ENCODE peak calls at places on chromosomes 3 and 15, in eight cellular contexts. One of them, this sample, is unnamed.

GRCh38 chr3:161600185-161600584 is 103.6 kb downstream of the OTOL1 start:
- DNase-seq in H7: no peak
- DNase-seq in colonic mucosa: no peak
- DNase-seq in HFF-Myc: peak; percentile 4
- DNase-seq in CD4-positive, alpha-beta memory T cell: no peak
- DNase-seq in IMR-90: no peak
- DNase-seq in dorsolateral prefrontal cortex: no peak
- DNase-seq in HAP-1: no peak
- DNase-seq in this sample: no peak

GRCh38 chr3:120214161-120214560 is 70.9 kb downstream of the GPR156 start:
- DNase-seq in H7: no peak
- DNase-seq in colonic mucosa: no peak
- DNase-seq in HFF-Myc: no peak
- DNase-seq in CD4-positive, alpha-beta memory T cell: no peak
- DNase-seq in IMR-90: no peak
- DNase-seq in dorsolateral prefrontal cortex: no peak
- DNase-seq in HAP-1: peak; percentile 50
- DNase-seq in this sample: no peak

GRCh38 chr15:83698294-83698693 is 44.4 kb downstream of the ADAMTSL3 start:
- DNase-seq in H7: no peak
- DNase-seq in colonic mucosa: peak; percentile 41
- DNase-seq in HFF-Myc: no peak
- DNase-seq in CD4-positive, alpha-beta memory T cell: no peak
- DNase-seq in IMR-90: peak; percentile 42
- DNase-seq in dorsolateral prefrontal cortex: no peak
- DNase-seq in HAP-1: no peak
- DNase-seq in this sample: no peak

GRCh38 chr15:53625260-53625659 is 134.2 kb downstream of the WDR72 start:
- DNase-seq in H7: peak; percentile 16
- DNase-seq in colonic mucosa: no peak
- DNase-seq in HFF-Myc: no peak
- DNase-seq in CD4-positive, alpha-beta memory T cell: no peak
- DNase-seq in IMR-90: no peak
- DNase-seq in dorsolateral prefrontal cortex: no peak
- DNase-seq in HAP-1: no peak
- DNase-seq in this sample: no peak

GRCh38 chr3:24521306-24522154 is 26.9 kb upstream of the THRB start:
- DNase-seq in H7: peak; percentile 71
- DNase-seq in colonic mucosa: peak; percentile 68
- DNase-seq in HFF-Myc: no peak
- DNase-seq in CD4-positive, alpha-beta memory T cell: no peak
- DNase-seq in IMR-90: no peak
- DNase-seq in dorsolateral prefrontal cortex: peak; percentile 47
- DNase-seq in HAP-1: peak; percentile 69
- DNase-seq in this sample: peak; percentile 58

GRCh38 chr3:59056706-59057105 is 6.9 kb upstream of the CFAP20DC start:
- DNase-seq in H7: no peak
- DNase-seq in colonic mucosa: no peak
- DNase-seq in HFF-Myc: no peak
- DNase-seq in CD4-positive, alpha-beta memory T cell: no peak
- DNase-seq in IMR-90: peak; percentile 19
- DNase-seq in dorsolateral prefrontal cortex: no peak
- DNase-seq in HAP-1: no peak
- DNase-seq in this sample: no peak

GRCh38 chr3:125212509-125213372 is at the start of gene SLC12A8:
- DNase-seq in H7: peak; percentile 82
- DNase-seq in colonic mucosa: peak; percentile 66
- DNase-seq in HFF-Myc: no peak
- DNase-seq in CD4-positive, alpha-beta memory T cell: no peak
- DNase-seq in IMR-90: no peak
- DNase-seq in dorsolateral prefrontal cortex: no peak
- DNase-seq in HAP-1: no peak
- DNase-seq in this sample: peak; percentile 43

GRCh38 chr15:100034191-100034590 is 301.0 kb upstream of the LYSMD4 start:
- DNase-seq in H7: no peak
- DNase-seq in colonic mucosa: no peak
- DNase-seq in HFF-Myc: no peak
- DNase-seq in CD4-positive, alpha-beta memory T cell: no peak
- DNase-seq in IMR-90: no peak
- DNase-seq in dorsolateral prefrontal cortex: no peak
- DNase-seq in HAP-1: no peak
- DNase-seq in this sample: no peak

GRCh38 chr3:33250712-33251111 is 26.5 kb upstream of the FBXL2 start:
- DNase-seq in H7: no peak
- DNase-seq in colonic mucosa: no peak
- DNase-seq in HFF-Myc: no peak
- DNase-seq in CD4-positive, alpha-beta memory T cell: no peak
- DNase-seq in IMR-90: peak; percentile 3
- DNase-seq in dorsolateral prefrontal cortex: no peak
- DNase-seq in HAP-1: no peak
- DNase-seq in this sample: no peak

GRCh38 chr15:61441901-61442300 is 212.8 kb upstream of the RORA start:
- DNase-seq in H7: no peak
- DNase-seq in colonic mucosa: no peak
- DNase-seq in HFF-Myc: no peak
- DNase-seq in CD4-positive, alpha-beta memory T cell: no peak
- DNase-seq in IMR-90: no peak
- DNase-seq in dorsolateral prefrontal cortex: no peak
- DNase-seq in HAP-1: no peak
- DNase-seq in this sample: no peak

GRCh38 chr3:140499114-140499757 is 178.6 kb upstream of the TRIM42 start:
- DNase-seq in H7: no peak
- DNase-seq in colonic mucosa: no peak
- DNase-seq in HFF-Myc: no peak
- DNase-seq in CD4-positive, alpha-beta memory T cell: no peak
- DNase-seq in IMR-90: no peak
- DNase-seq in dorsolateral prefrontal cortex: no peak
- DNase-seq in HAP-1: no peak
- DNase-seq in this sample: peak; percentile 15

GRCh38 chr3:173932624-173933023 is 535.1 kb downstream of the NLGN1 start:
- DNase-seq in H7: no peak
- DNase-seq in colonic mucosa: no peak
- DNase-seq in HFF-Myc: peak; percentile 4
- DNase-seq in CD4-positive, alpha-beta memory T cell: no peak
- DNase-seq in IMR-90: peak; percentile 72
- DNase-seq in dorsolateral prefrontal cortex: peak; percentile 59
- DNase-seq in HAP-1: peak; percentile 23
- DNase-seq in this sample: no peak

GRCh38 chr3:183477801-183478456 is 49.5 kb upstream of the MCF2L2 start:
- DNase-seq in H7: no peak
- DNase-seq in colonic mucosa: no peak
- DNase-seq in HFF-Myc: no peak
- DNase-seq in CD4-positive, alpha-beta memory T cell: no peak
- DNase-seq in IMR-90: no peak
- DNase-seq in dorsolateral prefrontal cortex: no peak
- DNase-seq in HAP-1: no peak
- DNase-seq in this sample: no peak

GRCh38 chr15:28994142-28994829 is 108.5 kb downstream of the APBA2 start:
- DNase-seq in H7: no peak
- DNase-seq in colonic mucosa: no peak
- DNase-seq in HFF-Myc: no peak
- DNase-seq in CD4-positive, alpha-beta memory T cell: peak; percentile 19
- DNase-seq in IMR-90: no peak
- DNase-seq in dorsolateral prefrontal cortex: no peak
- DNase-seq in HAP-1: no peak
- DNase-seq in this sample: no peak

GRCh38 chr15:86677316-86677715 is 597.6 kb downstream of the AGBL1 start:
- DNase-seq in H7: no peak
- DNase-seq in colonic mucosa: no peak
- DNase-seq in HFF-Myc: no peak
- DNase-seq in CD4-positive, alpha-beta memory T cell: no peak
- DNase-seq in IMR-90: no peak
- DNase-seq in dorsolateral prefrontal cortex: no peak
- DNase-seq in HAP-1: no peak
- DNase-seq in this sample: no peak
- H3K4me3 ChIP-seq in H7: no peak overlapping the region
- H3K4me3 ChIP-seq in colonic mucosa: no peak overlapping the region
- H3K4me3 ChIP-seq in HFF-Myc: no peak overlapping the region
- H3K4me3 ChIP-seq in CD4-positive, alpha-beta memory T cell: no peak overlapping the region
- H3K4me3 ChIP-seq in IMR-90: no peak overlapping the region
- H3K4me3 ChIP-seq in dorsolateral prefrontal cortex: no peak overlapping the region
- H3K4me3 ChIP-seq in HAP-1: no peak overlapping the region
- H3K4me3 ChIP-seq in this sample: no peak overlapping the region

DNA sequence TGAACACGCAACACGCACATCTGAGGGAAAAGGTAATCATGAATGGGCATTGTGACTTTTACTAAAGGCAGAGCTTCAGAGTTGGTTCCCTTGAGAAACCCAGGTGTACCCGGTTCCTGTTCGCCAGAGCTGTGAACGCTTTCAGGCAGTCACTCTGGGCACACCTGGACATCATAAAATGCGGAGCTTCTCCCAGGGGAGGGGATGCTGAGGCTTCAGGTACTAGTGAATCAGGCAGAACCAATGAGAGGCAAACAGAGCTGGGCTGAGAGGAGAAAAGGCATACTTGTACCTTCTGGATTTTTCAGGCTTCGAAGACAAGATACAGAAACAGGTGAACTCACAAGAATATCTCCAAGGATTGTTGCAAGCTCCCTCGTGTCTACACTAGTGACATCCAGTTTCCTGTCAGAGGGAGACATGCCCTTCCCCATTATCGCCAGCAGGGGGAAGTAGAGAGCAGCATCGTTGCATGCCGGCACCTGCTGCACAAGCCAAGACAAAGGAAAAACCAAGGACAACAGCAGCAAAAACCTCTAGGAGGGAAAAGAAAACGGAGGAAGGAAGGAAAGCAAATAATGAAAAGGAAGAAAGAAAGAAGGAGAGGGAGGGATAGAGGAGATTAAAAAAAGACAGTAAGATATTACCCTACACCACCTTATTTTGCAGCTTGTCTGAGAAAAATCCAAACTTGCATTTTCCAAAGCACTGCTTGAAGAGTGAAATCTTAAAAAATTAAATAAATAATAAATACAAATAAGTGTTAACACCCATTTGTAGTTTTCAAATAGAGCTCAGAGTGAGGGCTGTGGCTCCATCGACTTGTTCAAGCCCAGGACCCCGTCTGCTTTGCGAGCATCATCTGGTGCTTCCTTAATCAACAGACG is 2.0 kb downstream of the AHSG start:
- DNase-seq in H7: peak; percentile 87
- DNase-seq in colonic mucosa: peak; percentile 85
- DNase-seq in HFF-Myc: peak; percentile 57
- DNase-seq in CD4-positive, alpha-beta memory T cell: peak; percentile 71
- DNase-seq in IMR-90: peak; percentile 66
- DNase-seq in dorsolateral prefrontal cortex: peak; percentile 81
- DNase-seq in HAP-1: peak; percentile 87
- DNase-seq in this sample: peak; percentile 68
- H3K4me3 ChIP-seq in H7: no peak overlapping the region
- H3K4me3 ChIP-seq in colonic mucosa: no peak overlapping the region
- H3K4me3 ChIP-seq in HFF-Myc: no peak overlapping the region
- H3K4me3 ChIP-seq in CD4-positive, alpha-beta memory T cell: no peak overlapping the region
- H3K4me3 ChIP-seq in IMR-90: no peak overlapping the region
- H3K4me3 ChIP-seq in dorsolateral prefrontal cortex: no peak overlapping the region
- H3K4me3 ChIP-seq in HAP-1: no peak overlapping the region
- H3K4me3 ChIP-seq in this sample: no peak overlapping the region

DNA sequence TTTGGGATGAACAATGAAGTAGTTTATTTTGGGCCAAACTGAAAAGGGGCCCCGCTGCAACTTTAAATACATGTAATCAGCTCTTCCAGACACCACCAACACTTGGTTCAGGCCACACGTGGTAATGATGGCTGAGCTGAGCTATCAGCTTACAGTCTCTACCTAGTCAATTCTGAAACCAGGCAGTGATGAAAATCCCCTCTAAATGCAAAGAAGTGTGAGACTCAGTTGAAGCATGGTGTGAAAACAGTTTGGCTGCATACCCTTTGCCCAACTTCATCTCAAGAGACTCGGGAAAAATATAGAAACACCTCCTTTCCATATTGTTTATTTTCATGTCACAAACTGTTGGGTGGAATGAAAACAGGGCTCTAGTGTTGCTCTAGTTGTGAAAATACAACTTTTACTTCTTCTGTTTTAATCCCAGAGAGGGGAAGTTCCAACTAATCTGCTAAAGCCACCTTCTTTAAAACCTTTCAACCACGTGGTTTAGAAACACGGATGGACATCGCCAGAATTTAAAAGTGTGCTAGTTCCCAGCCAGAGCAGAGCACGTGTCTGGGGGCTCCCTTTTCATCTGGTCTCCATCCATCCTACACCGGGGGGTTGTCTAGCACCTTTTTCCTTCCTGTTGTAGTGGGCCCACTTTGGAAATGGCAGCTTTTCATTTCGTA is 229.1 kb downstream of the EPHB1 start:
- DNase-seq in H7: no peak
- DNase-seq in colonic mucosa: no peak
- DNase-seq in HFF-Myc: no peak
- DNase-seq in CD4-positive, alpha-beta memory T cell: no peak
- DNase-seq in IMR-90: no peak
- DNase-seq in dorsolateral prefrontal cortex: no peak
- DNase-seq in HAP-1: no peak
- DNase-seq in this sample: peak; percentile 44
- H3K4me3 ChIP-seq in H7: no peak overlapping the region
- H3K4me3 ChIP-seq in colonic mucosa: no peak overlapping the region
- H3K4me3 ChIP-seq in HFF-Myc: no peak overlapping the region
- H3K4me3 ChIP-seq in CD4-positive, alpha-beta memory T cell: no peak overlapping the region
- H3K4me3 ChIP-seq in IMR-90: no peak overlapping the region
- H3K4me3 ChIP-seq in dorsolateral prefrontal cortex: no peak overlapping the region
- H3K4me3 ChIP-seq in HAP-1: no peak overlapping the region
- H3K4me3 ChIP-seq in this sample: no peak overlapping the region

GRCh38 chr3:30343067-30343831 is 263.2 kb upstream of the TGFBR2 start:
- DNase-seq in H7: no peak
- DNase-seq in colonic mucosa: no peak
- DNase-seq in HFF-Myc: no peak
- DNase-seq in CD4-positive, alpha-beta memory T cell: no peak
- DNase-seq in IMR-90: no peak
- DNase-seq in dorsolateral prefrontal cortex: no peak
- DNase-seq in HAP-1: no peak
- DNase-seq in this sample: no peak
- H3K4me3 ChIP-seq in H7: no peak overlapping the region
- H3K4me3 ChIP-seq in colonic mucosa: no peak overlapping the region
- H3K4me3 ChIP-seq in HFF-Myc: no peak overlapping the region
- H3K4me3 ChIP-seq in CD4-positive, alpha-beta memory T cell: no peak overlapping the region
- H3K4me3 ChIP-seq in IMR-90: no peak overlapping the region
- H3K4me3 ChIP-seq in dorsolateral prefrontal cortex: no peak overlapping the region
- H3K4me3 ChIP-seq in HAP-1: no peak overlapping the region
- H3K4me3 ChIP-seq in this sample: no peak overlapping the region

DNA sequence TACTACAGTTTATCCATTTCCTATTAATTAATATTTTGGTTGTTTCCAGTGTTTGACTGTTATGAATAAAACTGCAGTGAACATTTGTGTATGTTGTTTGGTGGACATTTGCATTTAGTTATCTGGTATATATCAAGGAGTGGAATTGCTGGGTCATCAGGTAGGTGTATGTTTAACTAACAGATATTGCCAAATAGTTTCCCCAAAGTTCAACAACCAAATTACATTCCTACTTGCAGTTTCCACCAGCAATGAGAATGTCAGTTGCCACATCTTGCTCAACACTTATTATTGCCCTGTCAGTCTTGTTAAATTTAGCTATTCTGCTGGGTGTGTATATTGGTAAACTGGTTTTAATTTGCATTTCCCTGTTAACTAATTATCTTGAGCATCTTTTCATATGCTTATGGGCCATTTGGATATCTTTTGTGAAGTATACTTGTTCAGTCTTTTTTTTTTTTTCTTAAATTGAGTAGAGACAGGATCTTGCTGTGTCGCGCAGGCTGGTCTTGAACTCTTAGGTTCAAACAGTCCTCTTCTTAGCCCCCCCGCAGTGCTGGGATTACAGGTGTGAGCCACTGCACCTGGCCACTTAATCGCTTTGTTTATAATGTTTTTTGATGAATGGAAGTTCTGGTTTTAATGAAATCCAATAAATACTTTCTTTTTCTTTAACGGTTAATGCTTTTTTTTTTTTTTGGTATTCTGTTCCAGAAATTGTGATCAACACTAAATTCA is 7.9 kb downstream of the FEM1B start:
- DNase-seq in H7: no peak
- DNase-seq in colonic mucosa: no peak
- DNase-seq in HFF-Myc: no peak
- DNase-seq in CD4-positive, alpha-beta memory T cell: no peak
- DNase-seq in IMR-90: no peak
- DNase-seq in dorsolateral prefrontal cortex: no peak
- DNase-seq in HAP-1: no peak
- DNase-seq in this sample: no peak
- H3K4me3 ChIP-seq in H7: no peak overlapping the region
- H3K4me3 ChIP-seq in colonic mucosa: no peak overlapping the region
- H3K4me3 ChIP-seq in HFF-Myc: no peak overlapping the region
- H3K4me3 ChIP-seq in CD4-positive, alpha-beta memory T cell: no peak overlapping the region
- H3K4me3 ChIP-seq in IMR-90: no peak overlapping the region
- H3K4me3 ChIP-seq in dorsolateral prefrontal cortex: no peak overlapping the region
- H3K4me3 ChIP-seq in HAP-1: no peak overlapping the region
- H3K4me3 ChIP-seq in this sample: no peak overlapping the region

This sample was measured in WERI-Rb-1.